ENCODE peak calls at places on chromosome 16, in ten cellular contexts. C, O, D, P, L, N, U, S, B and A are unnamed samples.

GRCh38 chr16:85548375-85548774 is 64.7 kb upstream of the GSE1 start:
- DNase-seq in C (no peak), O (no peak), D (no peak), P (no peak), L (no peak), N (no peak), U (no peak), S (no peak), B (no peak), A (no peak)

GRCh38 chr16:66479661-66480264 is 52.7 kb downstream of the BEAN1 start:
- DNase-seq in C (no peak), O (no peak), D (no peak), P (no peak), L (no peak), N (no peak), U (no peak), S (no peak), B (no peak), A (peak)

GRCh38 chr16:88907768-88908167 is 41.3 kb upstream of the PABPN1L start:
- DNase-seq in C (no peak), O (no peak), D (no peak), P (no peak), L (no peak), N (no peak), U (no peak), S (no peak), B (no peak), A (no peak)

GRCh38 chr16:50093607-50094570 is 28.1 kb downstream of the HEATR3 start:
- DNase-seq in C (peak), O (peak), D (peak), P (no peak), L (no peak), N (no peak), U (no peak), S (no peak), B (peak), A (peak)

GRCh38 chr16:69434066-69434465 is 9.6 kb downstream of the CYB5B start:
- DNase-seq in C (no peak), O (no peak), D (no peak), P (no peak), L (no peak), N (no peak), U (no peak), S (no peak), B (no peak), A (no peak)

GRCh38 chr16:85757341-85757822 is 6.5 kb upstream of the C16orf74 start:
- DNase-seq in C (no peak), O (no peak), D (no peak), P (no peak), L (no peak), N (no peak), U (no peak), S (no peak), B (no peak), A (no peak)

GRCh38 chr16:51763072-51763658 is 612.1 kb upstream of the SALL1 start:
- DNase-seq in C (no peak), O (no peak), D (no peak), P (peak), L (peak), N (no peak), U (no peak), S (no peak), B (no peak), A (no peak)

GRCh38 chr16:81524382-81524781 is 79.8 kb downstream of the CMIP start:
- DNase-seq in C (no peak), O (no peak), D (no peak), P (no peak), L (no peak), N (no peak), U (no peak), S (no peak), B (no peak), A (no peak)

GRCh38 chr16:89038221-89038721 is 55.4 kb upstream of the ACSF3 start:
- DNase-seq in C (no peak), O (no peak), D (no peak), P (no peak), L (no peak), N (no peak), U (no peak), S (no peak), B (no peak), A (no peak)

GRCh38 chr16:24906199-24906808 is 60.5 kb downstream of the SLC5A11 start:
- DNase-seq in C (no peak), O (no peak), D (no peak), P (no peak), L (no peak), N (no peak), U (no peak), S (no peak), B (no peak), A (no peak)

GRCh38 chr16:72122308-72122707 is 28.7 kb downstream of the DHX38 start:
- DNase-seq in C (no peak), O (no peak), D (no peak), P (no peak), L (no peak), N (no peak), U (no peak), S (no peak), B (no peak), A (no peak)

GRCh38 chr16:47851026-47851610 is 304.7 kb downstream of the ABCC12 start:
- DNase-seq in C (no peak), O (no peak), D (no peak), P (no peak), L (no peak), N (no peak), U (no peak), S (no peak), B (no peak), A (no peak)

GRCh38 chr16:57618306-57619132 is 9.9 kb upstream of the ADGRG1 start:
- DNase-seq in C (no peak), O (peak), D (no peak), P (no peak), L (peak), N (no peak), U (no peak), S (no peak), B (no peak), A (peak)

GRCh38 chr16:77759821-77760220 is 28.5 kb upstream of the VAT1L start:
- DNase-seq in C (no peak), O (no peak), D (no peak), P (no peak), L (no peak), N (no peak), U (no peak), S (no peak), B (no peak), A (no peak)

GRCh38 chr16:4323071-4323844 is 7.4 kb downstream of the GLIS2 start:
- DNase-seq in C (no peak), O (peak), D (no peak), P (no peak), L (no peak), N (peak), U (no peak), S (no peak), B (no peak), A (peak)

GRCh38 chr16:78227855-78228254 is 128.4 kb downstream of the WWOX start:
- DNase-seq in C (no peak), O (no peak), D (no peak), P (no peak), L (no peak), N (no peak), U (no peak), S (peak), B (peak), A (no peak)

GRCh38 chr16:9901-10665 is 43.3 kb downstream of the POLR3K start:
- DNase-seq in C (peak), O (peak), D (no peak), P (no peak), L (peak), N (no peak), U (no peak), S (no peak), B (peak), A (no peak)

GRCh38 chr16:88681709-88682451 is 4.4 kb downstream of the SNAI3 start:
- DNase-seq in C (peak), O (peak), D (peak), P (no peak), L (no peak), N (no peak), U (no peak), S (no peak), B (no peak), A (no peak)

GRCh38 chr16:17515421-17516210 is 44.9 kb upstream of the XYLT1 start:
- DNase-seq in C (no peak), O (no peak), D (no peak), P (no peak), L (no peak), N (no peak), U (no peak), S (no peak), B (no peak), A (no peak)

GRCh38 chr16:73171380-73171779 is 123.5 kb upstream of the ZFHX3 start:
- DNase-seq in C (peak), O (no peak), D (no peak), P (no peak), L (no peak), N (no peak), U (no peak), S (no peak), B (no peak), A (no peak)